ENCODE peak calls at places on chromosomes 6 and 20, in six cellular contexts. A is CD8-positive, alpha-beta T cell; N is bronchial epithelial cell; C is progenitor cell of endocrine pancreas; P is tibial artery; W is activated B cell treated with CpG ODN at 0.5 μM for 24 hours. O is an unnamed sample.
A peak's percentile ranks its signal among the peaks of the same experiment; 100 is the strongest.

GRCh38 chr6:31203345-31203979 is 33.0 kb upstream of the POU5F1 start:
- DNase-seq in C (no peak), W (no peak), N (peak; percentile 98), P (no peak), A (no peak), O (peak; percentile 62)

GRCh38 chr20:4897600-4897999 is 103.7 kb downstream of the SLC23A2 start:
- DNase-seq in W (no peak), A (peak; percentile 5), P (no peak), C (no peak), N (no peak), O (no peak)

GRCh38 chr20:25356294-25356933 is 34.2 kb downstream of the ABHD12 start:
- DNase-seq in W (no peak), P (no peak), A (no peak), C (no peak), N (no peak), O (no peak)

GRCh38 chr6:137692806-137693205 is 174.3 kb upstream of the TNFAIP3 start:
- DNase-seq in P (no peak), N (peak; percentile 80), W (no peak), A (no peak), C (no peak), O (no peak)

GRCh38 chr6:137224890-137225198 is 5.7 kb upstream of the IFNGR1 start:
- DNase-seq in N (no peak), P (no peak), C (no peak), A (no peak), W (no peak), O (no peak)

GRCh38 chr6:17305219-17306001 is 24.2 kb downstream of the RBM24 start:
- DNase-seq in P (no peak), N (peak; percentile 10), A (no peak), C (no peak), W (no peak), O (no peak)

GRCh38 chr6:158285321-158285960 is 26.8 kb upstream of the TULP4 start:
- DNase-seq in P (no peak), W (no peak), C (no peak), A (no peak), N (no peak), O (no peak)

GRCh38 chr6:15218401-15218800 is 27.5 kb upstream of the JARID2 start:
- DNase-seq in C (no peak), W (no peak), A (no peak), N (no peak), P (no peak), O (no peak)

GRCh38 chr6:47934023-47934422 is 152.2 kb downstream of the OPN5 start:
- DNase-seq in A (no peak), C (no peak), N (no peak), W (no peak), P (no peak), O (no peak)

GRCh38 chr6:170125447-170126300 is 165.2 kb downstream of the DLL1 start:
- DNase-seq in C (no peak), P (peak; percentile 39), N (no peak), A (peak; percentile 41), W (no peak), O (no peak)

GRCh38 chr20:7704021-7704420 is 236.2 kb downstream of the HAO1 start:
- DNase-seq in P (no peak), A (no peak), W (no peak), C (no peak), N (no peak), O (no peak)

GRCh38 chr6:113629940-113630339 is 227.2 kb upstream of the MARCKS start:
- DNase-seq in C (no peak), W (no peak), A (no peak), P (no peak), N (no peak), O (no peak)

GRCh38 chr6:155670655-155671054 is 215.0 kb upstream of the NOX3 start:
- DNase-seq in P (no peak), N (no peak), W (no peak), A (no peak), C (no peak), O (no peak)

GRCh38 chr6:158570681-158570962 is 10.7 kb downstream of the TMEM181 start:
- DNase-seq in A (no peak), W (no peak), N (no peak), P (no peak), C (no peak), O (no peak)

GRCh38 chr6:424741-425417 is 33.3 kb downstream of the IRF4 start:
- DNase-seq in C (no peak), P (no peak), W (no peak), N (no peak), A (no peak), O (no peak)

GRCh38 chr6:11248974-11249761 is 16.7 kb upstream of the NEDD9 start:
- DNase-seq in A (no peak), P (no peak), C (no peak), W (no peak), N (no peak), O (no peak)

GRCh38 chr6:26116267-26116666 is 29.0 kb downstream of the HFE start:
- DNase-seq in P (no peak), N (no peak), W (no peak), C (no peak), A (no peak), O (no peak)

GRCh38 chr6:7140631-7141366 is 33.0 kb downstream of the RREB1 start:
- DNase-seq in N (peak; percentile 51), P (peak; percentile 95), A (peak; percentile 84), W (peak; percentile 78), C (peak; percentile 64), O (peak; percentile 84)

GRCh38 chr6:157528931-157529653 is 148.1 kb downstream of the ZDHHC14 start:
- DNase-seq in W (no peak), A (no peak), N (peak; percentile 7), P (peak; percentile 85), C (no peak), O (no peak)

GRCh38 chr6:24339932-24340331 is 17.9 kb downstream of the DCDC2 start:
- DNase-seq in A (no peak), P (no peak), N (peak; percentile 81), C (no peak), W (no peak), O (no peak)

GRCh38 chr6:14732845-14733757 is 512.8 kb upstream of the JARID2 start:
- DNase-seq in C (no peak), W (no peak), P (no peak), N (peak; percentile 98), A (no peak), O (no peak)

GRCh38 chr6:14055541-14055940 is 62.0 kb upstream of the CD83 start:
- DNase-seq in C (no peak), A (no peak), P (no peak), W (no peak), N (peak; percentile 69), O (no peak)

GRCh38 chr6:40376113-40376650 is 211.0 kb downstream of the LRFN2 start:
- DNase-seq in W (no peak), A (no peak), C (no peak), N (peak; percentile 47), P (no peak), O (no peak)

GRCh38 chr6:71197267-71197666 is 91.3 kb upstream of the OGFRL1 start:
- DNase-seq in W (no peak), C (no peak), A (no peak), P (no peak), N (peak; percentile 74), O (no peak)

GRCh38 chr6:128517124-128517523 is 3.3 kb downstream of the PTPRK start:
- DNase-seq in W (no peak), P (no peak), A (no peak), C (no peak), N (no peak), O (no peak)

GRCh38 chr20:50509923-50510705 is at the start of gene PTPN1:
- DNase-seq in W (peak; percentile 97), A (peak; percentile 99), P (peak; percentile 99), N (peak; percentile 97), C (peak; percentile 98), O (peak; percentile 99)
- TF ChIP-seq CTCF in W (no peak), A (no peak), P (peak; percentile 26), N (peak; percentile 38), C (no peak), O (no peak)

GRCh38 chr6:116313377-116313776 is 33.6 kb upstream of the TSPYL1 start:
- DNase-seq in N (peak; percentile 17), W (no peak), A (no peak), C (no peak), P (no peak), O (no peak)

GRCh38 chr6:116307001-116307400 is 27.3 kb upstream of the TSPYL1 start:
- DNase-seq in C (no peak), W (no peak), P (no peak), N (no peak), A (no peak), O (no peak)

GRCh38 chr6:116307633-116308032 is 27.9 kb upstream of the TSPYL1 start:
- DNase-seq in A (no peak), W (no peak), C (no peak), N (no peak), P (no peak), O (no peak)

GRCh38 chr6:116309001-116309400 is 29.3 kb upstream of the TSPYL1 start:
- DNase-seq in W (no peak), P (no peak), A (no peak), C (no peak), N (no peak), O (no peak)

DNA sequence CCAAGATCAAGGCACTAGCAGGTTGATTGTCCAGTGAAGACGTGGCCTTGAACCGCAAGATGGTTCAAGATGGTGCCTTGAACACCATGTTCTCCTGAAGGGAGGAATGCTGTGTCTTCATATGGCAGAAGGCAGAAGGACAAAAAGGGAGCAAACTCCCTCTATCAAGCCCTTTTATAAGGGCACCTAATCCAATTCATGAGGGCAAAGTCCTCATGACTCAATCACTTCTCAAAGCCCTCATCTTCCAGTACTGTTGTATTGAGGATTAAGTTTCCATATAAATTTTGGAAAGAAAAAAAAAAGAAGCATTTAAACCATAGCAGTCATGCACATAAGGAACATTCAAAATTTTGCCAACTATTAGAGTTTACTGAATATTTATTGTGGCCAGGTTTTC is 29.9 kb upstream of the TSPYL1 start:
- DNase-seq in C (no peak), W (no peak), P (no peak), N (no peak), A (no peak), O (no peak)
- TF ChIP-seq CTCF in C (no peak), W (no peak), P (no peak), N (no peak), A (no peak), O (no peak)

GRCh38 chr6:166707045-166707444 is 80.0 kb upstream of the RPS6KA2 start:
- DNase-seq in C (peak; percentile 50), N (peak; percentile 32), A (no peak), W (no peak), P (no peak), O (no peak)
- TF ChIP-seq CTCF in C (peak; percentile 62), N (peak; percentile 57), A (no peak), W (no peak), P (no peak), O (peak; percentile 11)

DNA sequence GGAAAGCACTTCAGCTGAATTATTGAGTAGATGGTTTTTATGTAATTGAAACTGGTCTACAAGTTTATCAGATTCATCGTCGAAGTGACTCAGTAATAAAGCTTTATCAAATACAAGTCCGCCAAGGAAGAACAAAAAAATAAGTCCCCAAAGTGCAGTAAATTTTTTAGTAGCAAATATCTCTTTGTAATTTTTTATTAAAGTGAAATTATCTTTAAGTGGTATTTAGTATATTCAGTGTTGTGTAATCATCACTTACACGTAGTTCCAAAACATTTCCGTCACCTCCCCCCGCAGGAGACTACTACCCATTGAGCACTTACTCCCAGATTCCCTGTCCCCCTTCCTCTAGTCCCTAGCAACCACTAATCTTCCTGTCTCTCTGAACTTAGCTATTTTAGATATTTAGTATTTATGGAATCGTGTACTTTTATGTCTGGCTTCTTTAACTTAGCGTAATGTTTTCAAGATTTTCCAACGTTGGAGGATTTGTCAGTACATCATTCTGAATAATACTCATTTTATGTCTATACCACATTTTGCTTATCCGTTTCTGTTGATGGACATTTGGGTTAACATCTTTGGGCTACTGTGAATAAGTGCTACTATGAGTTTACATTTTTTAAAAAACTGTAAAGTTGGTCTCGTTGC is 1.1 kb downstream of the SRSF3 start:
- DNase-seq in A (no peak), N (peak; percentile 52), W (no peak), P (peak; percentile 75), C (no peak), O (no peak)
- TF ChIP-seq CTCF in A (no peak), N (no peak), W (no peak), P (no peak), C (no peak), O (no peak)